ENCODE peak calls at places on chromosomes 16 and 17, in six cellular contexts. One of them, this sample, is unnamed.

GRCh38 chr16:74485916-74486315 is 64.6 kb upstream of the CLEC18B start:
- DNase-seq in sigmoid colon: no peak
- DNase-seq in endodermal cell: no peak
- DNase-seq in PC-3: peak
- DNase-seq in dorsolateral prefrontal cortex: no peak
- DNase-seq in cardiac muscle cell: no peak
- DNase-seq in this sample: no peak

GRCh38 chr16:9049241-9049640 is 42.2 kb upstream of the HAPSTR1 start:
- DNase-seq in sigmoid colon: no peak
- DNase-seq in endodermal cell: no peak
- DNase-seq in PC-3: peak
- DNase-seq in dorsolateral prefrontal cortex: no peak
- DNase-seq in cardiac muscle cell: no peak
- DNase-seq in this sample: peak

GRCh38 chr17:42266918-42267766 is 9.0 kb downstream of the STAT5B start:
- DNase-seq in sigmoid colon: peak
- DNase-seq in endodermal cell: no peak
- DNase-seq in PC-3: no peak
- DNase-seq in dorsolateral prefrontal cortex: no peak
- DNase-seq in cardiac muscle cell: no peak
- DNase-seq in this sample: peak

GRCh38 chr16:85506358-85506911 is 106.7 kb upstream of the GSE1 start:
- DNase-seq in sigmoid colon: no peak
- DNase-seq in endodermal cell: no peak
- DNase-seq in PC-3: no peak
- DNase-seq in dorsolateral prefrontal cortex: no peak
- DNase-seq in cardiac muscle cell: no peak
- DNase-seq in this sample: no peak

GRCh38 chr16:29198731-29199521 is 207.6 kb downstream of the NPIPB11 start:
- DNase-seq in sigmoid colon: peak
- DNase-seq in endodermal cell: peak
- DNase-seq in PC-3: no peak
- DNase-seq in dorsolateral prefrontal cortex: no peak
- DNase-seq in cardiac muscle cell: no peak
- DNase-seq in this sample: peak

GRCh38 chr17:74839955-74840354 is 19.7 kb downstream of the GRIN2C start:
- DNase-seq in sigmoid colon: no peak
- DNase-seq in endodermal cell: no peak
- DNase-seq in PC-3: no peak
- DNase-seq in dorsolateral prefrontal cortex: no peak
- DNase-seq in cardiac muscle cell: no peak
- DNase-seq in this sample: no peak

GRCh38 chr17:57422574-57423164 is 166.3 kb downstream of the MSI2 start:
- DNase-seq in sigmoid colon: no peak
- DNase-seq in endodermal cell: no peak
- DNase-seq in PC-3: peak
- DNase-seq in dorsolateral prefrontal cortex: no peak
- DNase-seq in cardiac muscle cell: no peak
- DNase-seq in this sample: peak

GRCh38 chr17:80817861-80818260 is 173.8 kb upstream of the CHMP6 start:
- DNase-seq in sigmoid colon: peak
- DNase-seq in endodermal cell: no peak
- DNase-seq in PC-3: peak
- DNase-seq in dorsolateral prefrontal cortex: no peak
- DNase-seq in cardiac muscle cell: no peak
- DNase-seq in this sample: peak

GRCh38 chr17:82291582-82292250 is 18.2 kb upstream of the CSNK1D start:
- DNase-seq in sigmoid colon: no peak
- DNase-seq in endodermal cell: peak
- DNase-seq in PC-3: no peak
- DNase-seq in dorsolateral prefrontal cortex: no peak
- DNase-seq in cardiac muscle cell: no peak
- DNase-seq in this sample: no peak

GRCh38 chr16:68384293-68385255 is 63.7 kb downstream of the SMPD3 start:
- DNase-seq in sigmoid colon: no peak
- DNase-seq in endodermal cell: peak
- DNase-seq in PC-3: no peak
- DNase-seq in dorsolateral prefrontal cortex: no peak
- DNase-seq in cardiac muscle cell: peak
- DNase-seq in this sample: no peak

GRCh38 chr17:68533887-68534700 is 21.9 kb downstream of the PRKAR1A start:
- DNase-seq in sigmoid colon: no peak
- DNase-seq in endodermal cell: no peak
- DNase-seq in PC-3: peak
- DNase-seq in dorsolateral prefrontal cortex: no peak
- DNase-seq in cardiac muscle cell: no peak
- DNase-seq in this sample: peak

GRCh38 chr17:74303300-74303699 is 22.7 kb upstream of the KIF19 start:
- DNase-seq in sigmoid colon: no peak
- DNase-seq in endodermal cell: no peak
- DNase-seq in PC-3: no peak
- DNase-seq in dorsolateral prefrontal cortex: no peak
- DNase-seq in cardiac muscle cell: no peak
- DNase-seq in this sample: no peak

GRCh38 chr17:73799781-73800627 is 155.8 kb upstream of the SDK2 start:
- DNase-seq in sigmoid colon: no peak
- DNase-seq in endodermal cell: no peak
- DNase-seq in PC-3: peak
- DNase-seq in dorsolateral prefrontal cortex: no peak
- DNase-seq in cardiac muscle cell: no peak
- DNase-seq in this sample: no peak

GRCh38 chr16:3999479-3999868 is 116.8 kb downstream of the ADCY9 start:
- DNase-seq in sigmoid colon: peak
- DNase-seq in endodermal cell: peak
- DNase-seq in PC-3: no peak
- DNase-seq in dorsolateral prefrontal cortex: peak
- DNase-seq in cardiac muscle cell: peak
- DNase-seq in this sample: peak

GRCh38 chr16:79163666-79164377 is 436.7 kb downstream of the MAF start:
- DNase-seq in sigmoid colon: no peak
- DNase-seq in endodermal cell: no peak
- DNase-seq in PC-3: no peak
- DNase-seq in dorsolateral prefrontal cortex: no peak
- DNase-seq in cardiac muscle cell: no peak
- DNase-seq in this sample: no peak

GRCh38 chr16:49513040-49513439 is 139.4 kb downstream of the C16orf78 start:
- DNase-seq in sigmoid colon: no peak
- DNase-seq in endodermal cell: peak
- DNase-seq in PC-3: no peak
- DNase-seq in dorsolateral prefrontal cortex: no peak
- DNase-seq in cardiac muscle cell: no peak
- DNase-seq in this sample: peak

GRCh38 chr16:70701998-70702397 is 16.1 kb upstream of the MTSS2 start:
- DNase-seq in sigmoid colon: no peak
- DNase-seq in endodermal cell: no peak
- DNase-seq in PC-3: no peak
- DNase-seq in dorsolateral prefrontal cortex: no peak
- DNase-seq in cardiac muscle cell: no peak
- DNase-seq in this sample: no peak

GRCh38 chr16:70703835-70704381 is 18.1 kb upstream of the MTSS2 start:
- DNase-seq in sigmoid colon: no peak
- DNase-seq in endodermal cell: no peak
- DNase-seq in PC-3: no peak
- DNase-seq in dorsolateral prefrontal cortex: no peak
- DNase-seq in cardiac muscle cell: no peak
- DNase-seq in this sample: no peak

GRCh38 chr16:70703041-70703834 is 17.4 kb upstream of the MTSS2 start:
- DNase-seq in sigmoid colon: peak
- DNase-seq in endodermal cell: peak
- DNase-seq in PC-3: no peak
- DNase-seq in dorsolateral prefrontal cortex: peak
- DNase-seq in cardiac muscle cell: peak
- DNase-seq in this sample: peak

GRCh38 chr16:70701596-70701995 is 15.7 kb upstream of the MTSS2 start:
- DNase-seq in sigmoid colon: no peak
- DNase-seq in endodermal cell: no peak
- DNase-seq in PC-3: no peak
- DNase-seq in dorsolateral prefrontal cortex: no peak
- DNase-seq in cardiac muscle cell: no peak
- DNase-seq in this sample: no peak

DNA sequence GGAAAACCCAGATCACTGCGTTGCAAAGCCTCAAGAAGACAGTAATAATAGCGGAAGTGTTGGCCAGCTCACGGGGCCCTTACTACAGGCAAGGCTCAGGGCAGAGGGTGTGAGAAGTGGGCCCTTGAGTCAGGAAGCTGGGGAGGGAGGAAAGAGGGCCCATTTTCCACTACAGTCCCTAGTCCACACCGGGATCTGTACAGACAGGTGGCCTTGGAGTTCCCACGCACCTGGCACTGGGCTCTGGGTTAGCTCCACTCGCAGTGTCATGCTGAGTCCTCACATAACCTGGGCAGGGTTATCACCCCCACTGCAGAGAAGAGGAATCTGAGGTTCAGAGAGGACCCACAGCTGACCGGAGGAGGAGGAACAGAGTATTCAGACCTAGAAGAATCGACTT is 16.8 kb upstream of the MTSS2 start:
- DNase-seq in sigmoid colon: no peak
- DNase-seq in endodermal cell: no peak
- DNase-seq in PC-3: no peak
- DNase-seq in dorsolateral prefrontal cortex: no peak
- DNase-seq in cardiac muscle cell: no peak
- DNase-seq in this sample: no peak
- TF ChIP-seq CTCF in sigmoid colon: no peak
- TF ChIP-seq CTCF in endodermal cell: no peak
- TF ChIP-seq CTCF in PC-3: no peak
- TF ChIP-seq CTCF in dorsolateral prefrontal cortex: no peak
- TF ChIP-seq CTCF in cardiac muscle cell: no peak
- TF ChIP-seq CTCF in this sample: no peak

DNA sequence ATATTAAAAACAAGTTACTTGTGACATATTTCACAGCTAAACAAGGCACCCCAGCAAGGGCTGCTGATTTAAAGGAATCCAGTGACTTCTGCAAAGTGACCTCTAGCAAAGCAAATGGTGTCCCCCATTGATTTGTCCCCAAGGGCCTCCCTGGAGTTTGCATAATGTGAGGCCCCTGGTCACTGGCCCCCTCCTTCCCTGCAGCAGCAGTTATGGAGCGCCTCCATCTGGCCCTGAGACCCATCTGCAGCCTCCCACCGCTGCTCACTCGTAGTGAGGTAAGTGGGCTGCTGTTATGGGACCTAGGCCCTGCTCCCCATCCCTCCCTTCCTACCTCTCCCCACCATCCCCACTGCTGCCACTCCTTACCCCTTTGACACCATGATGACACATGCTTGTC is 19.6 kb upstream of the EEF2K start:
- DNase-seq in sigmoid colon: no peak
- DNase-seq in endodermal cell: peak
- DNase-seq in PC-3: no peak
- DNase-seq in dorsolateral prefrontal cortex: no peak
- DNase-seq in cardiac muscle cell: no peak
- DNase-seq in this sample: no peak
- TF ChIP-seq CTCF in sigmoid colon: no peak
- TF ChIP-seq CTCF in endodermal cell: peak
- TF ChIP-seq CTCF in PC-3: peak
- TF ChIP-seq CTCF in dorsolateral prefrontal cortex: no peak
- TF ChIP-seq CTCF in cardiac muscle cell: peak
- TF ChIP-seq CTCF in this sample: no peak

DNA sequence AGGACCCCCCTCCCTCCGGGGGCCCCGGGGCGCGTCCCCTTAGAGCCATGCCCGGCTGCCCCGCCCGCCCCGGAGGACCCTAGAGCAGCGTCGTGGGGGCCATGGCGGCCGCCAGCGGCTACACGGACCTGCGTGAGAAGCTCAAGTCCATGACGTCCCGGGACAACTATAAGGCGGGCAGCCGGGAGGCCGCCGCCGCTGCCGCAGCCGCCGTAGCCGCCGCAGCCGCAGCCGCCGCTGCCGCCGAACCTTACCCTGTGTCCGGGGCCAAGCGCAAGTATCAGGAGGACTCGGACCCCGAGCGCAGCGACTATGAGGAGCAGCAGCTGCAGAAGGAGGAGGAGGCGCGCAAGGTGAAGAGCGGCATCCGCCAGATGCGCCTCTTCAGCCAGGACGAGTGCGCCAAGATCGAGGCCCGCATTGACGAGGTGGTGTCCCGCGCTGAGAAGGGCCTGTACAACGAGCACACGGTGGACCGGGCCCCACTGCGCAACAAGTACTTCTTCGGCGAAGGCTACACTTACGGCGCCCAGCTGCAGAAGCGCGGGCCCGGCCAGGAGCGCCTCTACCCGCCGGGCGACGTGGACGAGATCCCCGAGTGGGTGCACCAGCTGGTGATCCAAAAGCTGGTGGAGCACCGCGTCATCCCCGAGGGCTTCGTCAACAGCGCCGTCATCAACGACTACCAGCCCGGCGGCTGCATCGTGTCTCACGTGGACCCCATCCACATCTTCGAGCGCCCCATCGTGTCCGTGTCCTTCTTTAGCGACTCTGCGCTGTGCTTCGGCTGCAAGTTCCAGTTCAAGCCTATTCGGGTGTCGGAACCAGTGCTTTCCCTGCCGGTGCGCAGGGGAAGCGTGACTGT is 747 bp downstream of the ALKBH5 start:
- DNase-seq in sigmoid colon: peak
- DNase-seq in endodermal cell: peak
- DNase-seq in PC-3: peak
- DNase-seq in dorsolateral prefrontal cortex: peak
- DNase-seq in cardiac muscle cell: peak
- DNase-seq in this sample: peak
- TF ChIP-seq CTCF in sigmoid colon: no peak
- TF ChIP-seq CTCF in endodermal cell: no peak
- TF ChIP-seq CTCF in PC-3: no peak
- TF ChIP-seq CTCF in dorsolateral prefrontal cortex: no peak
- TF ChIP-seq CTCF in cardiac muscle cell: no peak
- TF ChIP-seq CTCF in this sample: no peak

DNA sequence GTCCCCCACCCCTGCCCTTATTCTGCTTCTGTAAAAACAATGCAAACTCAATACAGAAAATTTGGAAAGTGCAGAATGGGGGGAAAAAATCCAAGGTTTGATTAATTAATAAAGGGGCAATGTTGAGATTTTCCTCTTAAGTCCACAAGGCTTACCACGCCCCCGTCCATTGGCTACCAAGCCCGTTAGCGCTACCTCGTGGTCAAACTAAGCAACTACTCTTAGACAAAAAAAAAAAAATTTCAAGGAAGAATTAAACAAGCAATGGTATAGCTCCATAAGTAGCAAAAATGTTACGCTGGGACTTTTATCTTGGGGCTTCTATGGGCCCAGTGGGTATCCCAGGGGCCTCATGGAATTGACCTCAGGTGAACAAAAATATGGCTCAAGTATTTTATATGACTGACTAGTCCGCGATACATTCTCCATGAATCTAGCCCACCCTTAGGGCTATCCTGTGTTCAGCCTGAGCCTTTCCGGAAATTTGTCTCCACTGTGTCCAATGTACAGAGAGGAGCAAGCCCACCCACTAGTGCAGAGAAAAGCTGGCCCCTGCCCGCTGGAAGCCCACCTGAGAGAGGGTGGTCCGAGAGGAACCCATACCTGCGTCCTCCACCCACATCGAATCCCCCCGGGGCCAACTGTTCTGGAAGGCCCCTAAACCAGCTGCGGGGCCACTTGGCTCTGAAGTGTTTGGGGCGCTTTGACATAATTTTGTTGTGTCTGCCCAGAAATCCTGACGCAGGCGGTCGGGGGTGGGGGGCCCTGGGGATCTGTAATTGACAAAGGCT is 19.1 kb upstream of the TEX2 start:
- DNase-seq in sigmoid colon: peak
- DNase-seq in endodermal cell: peak
- DNase-seq in PC-3: peak
- DNase-seq in dorsolateral prefrontal cortex: peak
- DNase-seq in cardiac muscle cell: peak
- DNase-seq in this sample: peak
- TF ChIP-seq CTCF in sigmoid colon: peak
- TF ChIP-seq CTCF in endodermal cell: peak
- TF ChIP-seq CTCF in PC-3: peak
- TF ChIP-seq CTCF in dorsolateral prefrontal cortex: peak
- TF ChIP-seq CTCF in cardiac muscle cell: peak
- TF ChIP-seq CTCF in this sample: peak

This sample was measured in fibroblast of the aortic adventitia.